ENCODE peak calls at places on chromosomes 1 and 21, in five cellular contexts. R, L, S, D and E are unnamed samples.

GRCh38 chr1:220473440-220473839 is 54.5 kb upstream of the MARK1 start:
- DNase-seq in S (no peak), R (no peak), L (no peak), D (no peak), E (no peak)

GRCh38 chr21:30439975-30440374 is at the start of gene KRTAP15-1:
- DNase-seq in D (no peak), R (no peak), L (no peak), S (no peak), E (no peak)

GRCh38 chr1:211344335-211344664 is 17.7 kb downstream of the TRAF5 start:
- DNase-seq in L (peak; percentile 15), S (no peak), R (no peak), D (no peak), E (no peak)

GRCh38 chr1:19429611-19430010 is 55.7 kb downstream of the CAPZB start:
- DNase-seq in S (no peak), R (no peak), L (peak; percentile 87), D (no peak), E (no peak)

GRCh38 chr1:238606896-238607295 is 716.2 kb upstream of the ZP4 start:
- DNase-seq in R (no peak), D (no peak), L (peak; percentile 89), S (no peak), E (no peak)

GRCh38 chr21:29378814-29379213 is 80.1 kb downstream of the BACH1 start:
- DNase-seq in S (no peak), D (no peak), L (peak; percentile 41), R (no peak), E (no peak)

GRCh38 chr1:81654657-81655056 is 146.1 kb upstream of the ADGRL2 start:
- DNase-seq in R (no peak), S (no peak), L (no peak), D (no peak), E (no peak)

GRCh38 chr1:34163792-34164509 is 1.1 kb downstream of the CSMD2 start:
- DNase-seq in R (no peak), S (peak; percentile 68), L (peak; percentile 35), D (no peak), E (peak; percentile 29)

GRCh38 chr1:154327466-154328317 is 2.4 kb downstream of the ATP8B2 start:
- DNase-seq in R (no peak), S (no peak), L (no peak), D (no peak), E (no peak)

GRCh38 chr1:178689769-178690168 is 35.3 kb upstream of the RALGPS2 start:
- DNase-seq in S (no peak), D (no peak), R (no peak), L (no peak), E (no peak)

GRCh38 chr1:45306319-45306718 is 20.4 kb upstream of the HPDL start:
- DNase-seq in D (no peak), L (peak; percentile 32), R (no peak), S (peak; percentile 44), E (peak; percentile 17)

GRCh38 chr1:23639460-23639859 is 52.1 kb upstream of the RPL11 start:
- DNase-seq in L (no peak), R (no peak), D (no peak), S (no peak), E (no peak)

GRCh38 chr1:32627596-32628162 is 22.7 kb downstream of the ZBTB8OS start:
- DNase-seq in D (no peak), R (no peak), S (no peak), L (no peak), E (peak; percentile 77)

GRCh38 chr1:182807907-182808306 is 18.3 kb downstream of the NPL start:
- DNase-seq in S (no peak), L (no peak), D (no peak), R (no peak), E (no peak)

GRCh38 chr1:182817802-182818201 is 21.3 kb upstream of the DHX9 start:
- DNase-seq in L (no peak), D (no peak), R (no peak), S (no peak), E (no peak)

GRCh38 chr1:182816863-182817262 is 22.3 kb upstream of the DHX9 start:
- DNase-seq in S (no peak), L (no peak), D (no peak), R (no peak), E (no peak)

GRCh38 chr1:182809414-182809957 is 19.9 kb downstream of the NPL start:
- DNase-seq in L (no peak), S (no peak), D (no peak), R (no peak), E (peak; percentile 1)

GRCh38 chr1:182811975-182812727 is 22.6 kb downstream of the NPL start:
- DNase-seq in R (no peak), S (no peak), L (no peak), D (no peak), E (no peak)
- TF ChIP-seq CTCF in R (no peak), S (peak; percentile 46), L (no peak), D (no peak), E (peak; percentile 6)

GRCh38 chr1:162823231-162823630 is 32.7 kb downstream of the HSD17B7 start:
- DNase-seq in R (no peak), L (no peak), S (no peak), D (no peak), E (no peak)

GRCh38 chr1:162823771-162824525 is 33.4 kb downstream of the HSD17B7 start:
- DNase-seq in R (no peak), D (no peak), S (no peak), L (no peak), E (no peak)

GRCh38 chr1:162822391-162823200 is 32.1 kb downstream of the HSD17B7 start:
- DNase-seq in S (peak; percentile 78), D (peak; percentile 14), R (peak; percentile 13), L (peak; percentile 13), E (no peak)
- H3K4me3 ChIP-seq in S (peak overlapping the region; percentile 56), D (peak overlapping the region; percentile 47), R (peak overlapping the region; percentile 62), L (peak overlapping the region; percentile 57), E (peak overlapping the region; percentile 57)

GRCh38 chr21:35652872-35653271 is 407.5 kb downstream of the SETD4 start:
- DNase-seq in R (no peak), S (no peak), D (no peak), L (no peak), E (no peak)
- TF ChIP-seq CTCF in R (no peak), S (no peak), D (no peak), L (no peak), E (no peak)

DNA sequence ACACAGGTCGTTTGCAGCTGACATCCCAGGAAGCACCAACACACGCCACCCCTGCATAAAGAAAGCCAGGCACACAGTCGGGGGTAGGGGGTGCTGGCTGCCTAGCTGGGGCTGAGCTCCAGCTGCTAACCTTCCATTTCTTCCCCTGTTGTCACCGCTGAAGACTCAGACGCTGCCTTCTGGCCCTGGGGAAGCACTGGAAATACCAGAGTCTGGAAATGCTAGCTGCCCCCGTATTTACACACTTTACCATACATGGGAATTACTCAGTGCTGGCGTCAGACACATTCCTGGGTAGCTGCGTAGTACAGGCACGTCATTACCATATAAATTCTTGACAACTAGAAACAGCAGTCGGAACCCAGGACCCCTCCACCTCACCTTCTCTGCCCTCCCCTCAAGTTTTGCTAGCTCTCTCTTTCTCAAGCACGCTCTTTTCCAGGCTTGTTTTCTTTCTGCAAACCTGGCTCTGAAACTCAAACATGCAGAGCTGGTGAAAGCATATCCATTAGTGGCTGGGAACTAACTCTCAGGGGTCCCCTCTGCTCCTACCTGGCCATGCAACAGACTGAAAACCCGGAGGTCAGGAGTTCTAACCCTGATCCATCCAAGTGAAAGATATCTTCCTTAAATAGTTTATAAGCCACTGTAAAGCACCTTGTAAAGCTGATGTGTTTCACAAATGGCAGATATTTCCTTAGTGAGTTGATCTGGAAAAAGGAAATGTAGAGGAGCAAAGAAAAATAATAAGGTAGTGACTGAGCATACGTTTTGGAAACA is 3.3 kb downstream of the CSRP1 start:
- DNase-seq in R (no peak), L (peak; percentile 99), S (no peak), D (no peak), E (peak; percentile 97)
- H3K4me3 ChIP-seq in R (no peak overlapping the region), L (peak overlapping the region; percentile 30), S (no peak overlapping the region), D (no peak overlapping the region), E (peak overlapping the region; percentile 39)

GRCh38 chr1:163196449-163196787 is 6.3 kb downstream of the RGS5 start:
- DNase-seq in S (no peak), R (no peak), D (no peak), L (no peak), E (no peak)

GRCh38 chr1:163201906-163202305 is 810 bp downstream of the RGS5 start:
- DNase-seq in L (no peak), R (no peak), D (no peak), S (no peak), E (no peak)

GRCh38 chr1:163191301-163191700 is 11.4 kb downstream of the RGS5 start:
- DNase-seq in D (no peak), S (no peak), L (no peak), R (no peak), E (no peak)

GRCh38 chr1:163195728-163196448 is 6.8 kb downstream of the RGS5 start:
- DNase-seq in S (no peak), L (peak; percentile 75), R (peak; percentile 6), D (no peak), E (no peak)

GRCh38 chr1:163197022-163197421 is 5.7 kb downstream of the RGS5 start:
- DNase-seq in R (no peak), S (no peak), L (peak; percentile 23), D (no peak), E (no peak)
- TF ChIP-seq CTCF in R (no peak), S (no peak), L (no peak), D (no peak), E (no peak)

DNA sequence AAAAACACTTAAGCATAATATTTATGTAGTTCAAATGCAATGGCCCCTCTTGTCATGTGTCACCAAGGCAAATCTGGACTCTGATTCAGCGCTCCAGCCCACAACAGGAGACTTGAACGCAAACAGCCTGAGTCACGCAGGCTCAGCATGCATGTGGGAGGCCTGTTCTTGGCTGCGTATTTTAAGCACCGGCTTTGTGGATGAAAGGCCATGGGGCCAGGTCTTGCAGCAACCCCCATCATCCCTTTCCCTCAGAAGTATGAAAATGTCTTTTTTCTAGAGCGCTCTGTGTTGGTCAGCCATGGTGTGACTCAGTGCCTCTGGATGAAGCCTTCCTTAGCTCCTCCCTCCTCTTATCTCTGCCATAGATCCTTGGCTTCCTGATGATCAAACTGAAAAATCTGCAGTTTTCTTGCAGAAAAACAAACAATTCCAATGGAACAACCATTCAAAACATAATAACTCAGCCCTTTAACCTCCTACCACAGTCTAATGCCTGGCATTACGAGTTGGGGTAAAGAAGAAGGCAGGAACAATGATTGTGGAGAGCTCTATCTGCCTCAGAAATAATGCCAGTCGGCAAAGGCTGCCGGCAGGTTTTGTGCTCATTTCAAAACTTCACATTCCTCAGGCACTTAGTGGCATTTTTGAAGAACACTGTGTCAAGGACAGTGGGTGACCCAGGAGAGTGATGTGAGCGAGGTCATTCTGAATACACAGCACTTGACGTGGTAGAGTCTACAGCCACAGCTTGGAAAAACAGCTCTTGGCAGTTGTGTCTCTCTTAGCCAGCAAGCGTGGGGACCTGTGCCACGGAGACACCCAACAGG is 167.5 kb downstream of the CLIC6 start:
- DNase-seq in S (no peak), R (peak; percentile 97), D (no peak), L (peak; percentile 100), E (peak; percentile 99)
- H3K4me3 ChIP-seq in S (no peak overlapping the region), R (peak overlapping the region; percentile 35), D (no peak overlapping the region), L (peak overlapping the region; percentile 17), E (no peak overlapping the region)

DNA sequence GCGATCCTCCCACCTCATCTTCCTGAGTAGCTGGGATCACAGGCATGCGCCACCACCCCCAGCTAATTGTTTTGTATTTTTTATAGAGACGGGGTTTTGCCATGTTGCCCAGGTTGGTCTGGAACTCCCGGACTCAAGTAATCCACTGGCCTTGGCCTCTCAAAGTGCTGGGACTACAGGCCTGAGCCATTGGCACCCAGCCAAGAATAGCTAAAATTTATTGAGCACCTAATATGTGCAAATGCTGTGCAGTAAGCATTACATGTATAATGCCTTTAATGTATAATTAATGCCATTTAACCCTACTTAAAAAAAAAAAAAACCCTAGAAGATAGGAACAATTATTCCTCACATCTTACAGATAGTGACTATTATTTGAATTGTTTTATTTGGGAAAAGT is 42.9 kb downstream of the ZNF691 start:
- DNase-seq in D (no peak), R (no peak), S (no peak), L (no peak), E (no peak)
- TF ChIP-seq CTCF in D (no peak), R (no peak), S (no peak), L (no peak), E (no peak)